ENCODE peak calls at places on chromosomes 6 and 20, in four cellular contexts. One of them, this sample, is unnamed.

GRCh38 chr6:93621400-93621799 is 202.0 kb upstream of the EPHA7 start:
- DNase-seq in epithelial cell of proximal tubule: no peak
- DNase-seq in anterior cingulate cortex: no peak
- DNase-seq in activated effector memory CD4-positive, alpha-beta T cell treated with anti-CD3 and anti-CD28 coated beads, Interleukin-2, amount 50 U/mL, for 16 hours: no peak
- DNase-seq in this sample: no peak

GRCh38 chr6:32140420-32141046 is 10.4 kb upstream of the FKBPL start:
- DNase-seq in epithelial cell of proximal tubule: no peak
- DNase-seq in anterior cingulate cortex: no peak
- DNase-seq in activated effector memory CD4-positive, alpha-beta T cell treated with anti-CD3 and anti-CD28 coated beads, Interleukin-2, amount 50 U/mL, for 16 hours: no peak
- DNase-seq in this sample: no peak

GRCh38 chr6:166275714-166276166 is 32.5 kb downstream of the PRR18 start:
- DNase-seq in anterior cingulate cortex: peak
- DNase-seq in epithelial cell of proximal tubule: no peak
- DNase-seq in activated effector memory CD4-positive, alpha-beta T cell treated with anti-CD3 and anti-CD28 coated beads, Interleukin-2, amount 50 U/mL, for 16 hours: peak
- DNase-seq in this sample: peak

GRCh38 chr20:58900292-58900931 is 47.9 kb downstream of the GNAS start:
- DNase-seq in anterior cingulate cortex: no peak
- DNase-seq in activated effector memory CD4-positive, alpha-beta T cell treated with anti-CD3 and anti-CD28 coated beads, Interleukin-2, amount 50 U/mL, for 16 hours: no peak
- DNase-seq in epithelial cell of proximal tubule: no peak
- DNase-seq in this sample: no peak

GRCh38 chr20:43749734-43750294 is 23.0 kb upstream of the GTSF1L start:
- DNase-seq in activated effector memory CD4-positive, alpha-beta T cell treated with anti-CD3 and anti-CD28 coated beads, Interleukin-2, amount 50 U/mL, for 16 hours: peak
- DNase-seq in epithelial cell of proximal tubule: no peak
- DNase-seq in anterior cingulate cortex: peak
- DNase-seq in this sample: peak

GRCh38 chr6:44020664-44021425 is 106.4 kb downstream of the MRPL14 start:
- DNase-seq in anterior cingulate cortex: no peak
- DNase-seq in activated effector memory CD4-positive, alpha-beta T cell treated with anti-CD3 and anti-CD28 coated beads, Interleukin-2, amount 50 U/mL, for 16 hours: peak
- DNase-seq in epithelial cell of proximal tubule: no peak
- DNase-seq in this sample: no peak

GRCh38 chr6:166348305-166348949 is 6.1 kb upstream of the SFT2D1 start:
- DNase-seq in anterior cingulate cortex: no peak
- DNase-seq in epithelial cell of proximal tubule: no peak
- DNase-seq in activated effector memory CD4-positive, alpha-beta T cell treated with anti-CD3 and anti-CD28 coated beads, Interleukin-2, amount 50 U/mL, for 16 hours: no peak
- DNase-seq in this sample: no peak

GRCh38 chr20:49323622-49324238 is 45.9 kb upstream of the ZNFX1 start:
- DNase-seq in epithelial cell of proximal tubule: no peak
- DNase-seq in activated effector memory CD4-positive, alpha-beta T cell treated with anti-CD3 and anti-CD28 coated beads, Interleukin-2, amount 50 U/mL, for 16 hours: peak
- DNase-seq in anterior cingulate cortex: no peak
- DNase-seq in this sample: peak

GRCh38 chr6:14252271-14252850 is 134.8 kb downstream of the CD83 start:
- DNase-seq in epithelial cell of proximal tubule: no peak
- DNase-seq in activated effector memory CD4-positive, alpha-beta T cell treated with anti-CD3 and anti-CD28 coated beads, Interleukin-2, amount 50 U/mL, for 16 hours: no peak
- DNase-seq in anterior cingulate cortex: no peak
- DNase-seq in this sample: no peak

GRCh38 chr20:50735813-50736212 is 4.4 kb downstream of the PARD6B start:
- DNase-seq in anterior cingulate cortex: no peak
- DNase-seq in epithelial cell of proximal tubule: no peak
- DNase-seq in activated effector memory CD4-positive, alpha-beta T cell treated with anti-CD3 and anti-CD28 coated beads, Interleukin-2, amount 50 U/mL, for 16 hours: no peak
- DNase-seq in this sample: no peak

GRCh38 chr20:16612708-16613107 is 39.5 kb upstream of the KIF16B start:
- DNase-seq in anterior cingulate cortex: no peak
- DNase-seq in epithelial cell of proximal tubule: no peak
- DNase-seq in activated effector memory CD4-positive, alpha-beta T cell treated with anti-CD3 and anti-CD28 coated beads, Interleukin-2, amount 50 U/mL, for 16 hours: no peak
- DNase-seq in this sample: no peak